ENCODE peak calls at places on chromosomes 3 and 15, in five cellular contexts. C is NCI-H748 treated with DMSO at 0.1 percent for 48 hours, B is A172, S is fibroblast of villous mesenchyme, L is T-cell. Q is an unnamed sample.

GRCh38 chr3:55161256-55161655 is 233.4 kb upstream of the LRTM1 start:
- DNase-seq in B (no peak), S (peak; percentile 43), C (no peak), L (no peak), Q (no peak)

GRCh38 chr3:98623572-98624280 is 30.3 kb upstream of the CPOX start:
- DNase-seq in B (no peak), L (no peak), S (no peak), C (no peak), Q (no peak)

GRCh38 chr3:14920536-14920935 is 26.8 kb upstream of the NR2C2 start:
- DNase-seq in C (no peak), S (no peak), L (no peak), B (no peak), Q (no peak)

GRCh38 chr3:181629029-181629428 is 82.7 kb upstream of the SOX2 start:
- DNase-seq in C (no peak), B (peak; percentile 56), L (no peak), S (no peak), Q (no peak)

GRCh38 chr3:56987238-56987932 is 73.1 kb upstream of the SPATA12 start:
- DNase-seq in B (no peak), S (no peak), L (no peak), C (no peak), Q (no peak)

GRCh38 chr15:22980189-22981136 is at the start of gene CYFIP1:
- DNase-seq in B (peak; percentile 73), S (peak; percentile 83), C (peak; percentile 2), L (no peak), Q (peak; percentile 93)

GRCh38 chr3:73100734-73101550 is 39.5 kb downstream of the EBLN2 start:
- DNase-seq in S (peak; percentile 72), L (peak; percentile 45), C (peak; percentile 59), B (peak; percentile 71), Q (peak; percentile 83)

GRCh38 chr3:184791134-184791533 is 20.8 kb upstream of the VPS8 start:
- DNase-seq in S (no peak), B (no peak), C (peak; percentile 7), L (no peak), Q (no peak)

GRCh38 chr15:47620960-47621681 is 96.2 kb upstream of the SEMA6D start:
- DNase-seq in L (no peak), C (no peak), B (no peak), S (no peak), Q (no peak)

GRCh38 chr15:53917109-53917508 is 61.1 kb upstream of the UNC13C start:
- DNase-seq in C (no peak), S (no peak), B (no peak), L (no peak), Q (no peak)

GRCh38 chr15:58440181-58440910 is 8.6 kb downstream of the LIPC start:
- DNase-seq in B (peak; percentile 74), C (no peak), S (peak; percentile 39), L (no peak), Q (no peak)

GRCh38 chr3:52971895-52972294 is 74.0 kb downstream of the SFMBT1 start:
- DNase-seq in L (no peak), B (no peak), C (no peak), S (no peak), Q (no peak)

GRCh38 chr3:147354621-147355020 is 51.7 kb downstream of the ZIC4 start:
- DNase-seq in S (no peak), C (peak; percentile 27), L (no peak), B (no peak), Q (no peak)

GRCh38 chr15:99476413-99477222 is 89.2 kb upstream of the MEF2A start:
- DNase-seq in L (peak; percentile 19), S (peak; percentile 94), B (peak; percentile 79), C (no peak), Q (peak; percentile 49)

GRCh38 chr15:101134780-101135179 is 117.1 kb downstream of the CHSY1 start:
- DNase-seq in L (no peak), S (no peak), B (no peak), C (no peak), Q (no peak)

GRCh38 chr15:69468241-69469121 is 15.9 kb downstream of the RPLP1 start:
- DNase-seq in L (peak; percentile 91), S (peak; percentile 55), C (peak; percentile 86), B (peak; percentile 83), Q (no peak)

GRCh38 chr15:47332481-47332880 is 384.8 kb upstream of the SEMA6D start:
- DNase-seq in L (no peak), B (no peak), S (peak; percentile 69), C (no peak), Q (no peak)

GRCh38 chr3:45499529-45499928 is 95.0 kb upstream of the LIMD1 start:
- DNase-seq in B (peak; percentile 28), C (no peak), S (peak; percentile 67), L (no peak), Q (no peak)

GRCh38 chr3:177977381-177978158 is 558.7 kb upstream of the KCNMB2 start:
- DNase-seq in S (peak; percentile 78), B (peak; percentile 75), C (no peak), L (no peak), Q (no peak)

GRCh38 chr3:130528120-130528519 is 11.1 kb downstream of the COL6A6 start:
- DNase-seq in S (no peak), C (no peak), L (no peak), B (no peak), Q (no peak)

GRCh38 chr15:37361621-37362020 is 261.3 kb upstream of the MEIS2 start:
- DNase-seq in C (no peak), B (no peak), L (no peak), S (no peak), Q (no peak)

GRCh38 chr3:194617827-194618226 is 15.4 kb downstream of the TMEM44 start:
- DNase-seq in C (no peak), L (no peak), B (no peak), S (no peak), Q (no peak)

GRCh38 chr3:183490653-183491052 is 62.2 kb upstream of the MCF2L2 start:
- DNase-seq in B (peak; percentile 14), C (no peak), S (no peak), L (no peak), Q (no peak)

GRCh38 chr3:134677196-134677986 is 26.6 kb upstream of the KY start:
- DNase-seq in B (peak; percentile 17), L (no peak), C (no peak), S (peak; percentile 6), Q (peak; percentile 41)

GRCh38 chr15:23504003-23504402 is 57.0 kb upstream of the GOLGA6L2 start:
- DNase-seq in C (peak; percentile 90), S (no peak), B (no peak), L (no peak), Q (no peak)

GRCh38 chr3:55790596-55791350 is 303.7 kb upstream of the WNT5A start:
- DNase-seq in S (peak; percentile 52), B (peak; percentile 6), C (no peak), L (no peak), Q (no peak)

GRCh38 chr3:122105626-122106025 is 50.5 kb downstream of the CD86 start:
- DNase-seq in B (no peak), C (no peak), L (no peak), S (no peak), Q (no peak)

GRCh38 chr15:99434506-99435137 is 131.2 kb upstream of the MEF2A start:
- DNase-seq in C (no peak), S (no peak), B (no peak), L (no peak), Q (no peak)

GRCh38 chr3:127762787-127763105 is 59.6 kb downstream of the MGLL start:
- DNase-seq in L (no peak), B (no peak), S (no peak), C (no peak), Q (no peak)

GRCh38 chr15:73325191-73325980 is 43.4 kb downstream of the HCN4 start:
- DNase-seq in C (no peak), S (no peak), L (no peak), B (peak; percentile 10), Q (peak; percentile 69)

GRCh38 chr15:79644091-79644490 is 212.0 kb downstream of the MINAR1 start:
- DNase-seq in C (no peak), S (peak; percentile 35), B (peak; percentile 87), L (no peak), Q (no peak)

GRCh38 chr3:124459678-124460077 is 270.6 kb upstream of the UMPS start:
- DNase-seq in C (no peak), L (no peak), S (no peak), B (no peak), Q (no peak)

GRCh38 chr3:141243295-141243707 is 11.7 kb downstream of the PXYLP1 start:
- DNase-seq in L (peak; percentile 72), S (no peak), B (peak; percentile 75), C (no peak), Q (no peak)

GRCh38 chr3:140593766-140594165 is 84.1 kb upstream of the TRIM42 start:
- DNase-seq in S (no peak), C (no peak), L (no peak), B (no peak), Q (no peak)